ENCODE peak calls at places on chromosomes 1 and 21, in seven cellular contexts. E is ovary; D is CD8-positive, alpha-beta T cell; T is kidney epithelial cell; B is IMR-90; R is lower lobe of right lung; U is prostate gland. S is an unnamed sample.

GRCh38 chr1:59237905-59238304 is 59.0 kb upstream of the FGGY start:
- DNase-seq in B (peak), E (no peak), U (no peak), R (no peak), D (no peak), T (no peak), S (no peak)

GRCh38 chr1:8047112-8047511 is 21.0 kb upstream of the ERRFI1 start:
- DNase-seq in U (no peak), B (peak), E (no peak), R (no peak), D (no peak), T (no peak), S (peak)

GRCh38 chr21:44791246-44791645 is 10.4 kb downstream of the UBE2G2 start:
- DNase-seq in T (no peak), R (no peak), B (no peak), E (no peak), U (no peak), D (no peak), S (no peak)

GRCh38 chr1:91124290-91124975 is 102.6 kb upstream of the ZNF644 start:
- DNase-seq in D (no peak), U (no peak), B (no peak), T (no peak), R (no peak), E (no peak), S (no peak)

GRCh38 chr1:26053718-26054572 is 8.0 kb upstream of the SLC30A2 start:
- DNase-seq in R (no peak), D (no peak), U (no peak), E (no peak), B (no peak), T (no peak), S (no peak)

GRCh38 chr1:9615316-9616063 is 26.8 kb downstream of the TMEM201 start:
- DNase-seq in B (peak), E (peak), D (peak), R (no peak), T (no peak), U (no peak), S (peak)

GRCh38 chr1:30321216-30321910 is 402.0 kb downstream of the MATN1 start:
- DNase-seq in R (no peak), T (no peak), E (no peak), D (no peak), U (no peak), B (no peak), S (no peak)

GRCh38 chr1:231040800-231041704 is 998 bp upstream of the FAM89A start:
- DNase-seq in U (peak), E (peak), T (no peak), R (no peak), B (no peak), D (peak), S (no peak)

GRCh38 chr21:15159382-15160020 is 94.7 kb upstream of the NRIP1 start:
- DNase-seq in U (no peak), E (no peak), R (no peak), T (no peak), B (no peak), D (no peak), S (no peak)

GRCh38 chr21:26717146-26717739 is 128.0 kb downstream of the ADAMTS1 start:
- DNase-seq in D (no peak), U (no peak), E (no peak), B (peak), R (no peak), T (no peak), S (peak)

GRCh38 chr1:29383972-29384371 is 147.7 kb downstream of the PTPRU start:
- DNase-seq in B (peak), E (no peak), R (no peak), U (no peak), T (no peak), D (no peak), S (peak)

GRCh38 chr1:67888707-67889106 is 55.4 kb upstream of the GNG12 start:
- DNase-seq in B (peak), U (no peak), T (no peak), D (no peak), E (no peak), R (no peak), S (peak)

GRCh38 chr21:39094847-39095525 is 88.3 kb downstream of the PSMG1 start:
- DNase-seq in R (no peak), D (no peak), T (no peak), E (no peak), U (no peak), B (peak), S (peak)

GRCh38 chr1:154198756-154199562 is 7.1 kb upstream of the TPM3 start:
- DNase-seq in E (no peak), U (peak), D (no peak), R (no peak), T (no peak), B (peak), S (peak)

GRCh38 chr1:54978528-54979326 is 1.7 kb upstream of the TMEM61 start:
- DNase-seq in B (no peak), D (no peak), T (no peak), R (no peak), E (no peak), U (no peak), S (no peak)

GRCh38 chr1:217315346-217315745 is 315.5 kb downstream of the GPATCH2 start:
- DNase-seq in R (no peak), E (no peak), T (no peak), U (no peak), B (peak), D (no peak), S (no peak)

GRCh38 chr21:34189506-34189905 is 116.1 kb downstream of the MRPS6 start:
- DNase-seq in E (no peak), B (no peak), R (no peak), U (no peak), T (no peak), D (no peak), S (no peak)

GRCh38 chr1:27713139-27713725 is 12.5 kb upstream of the FAM76A start:
- DNase-seq in R (no peak), D (no peak), E (no peak), B (no peak), T (no peak), U (no peak), S (no peak)

GRCh38 chr21:43658769-43659135 is 536 bp downstream of the HSF2BP start:
- DNase-seq in D (no peak), E (peak), B (no peak), U (no peak), T (no peak), R (no peak), S (no peak)

GRCh38 chr1:60936943-60937342 is 145.4 kb upstream of the NFIA start:
- DNase-seq in R (no peak), T (no peak), U (no peak), D (no peak), E (no peak), B (no peak), S (no peak)

GRCh38 chr1:65109515-65109914 is 38.5 kb upstream of the AK4 start:
- DNase-seq in D (no peak), U (no peak), T (no peak), R (no peak), B (no peak), E (no peak), S (no peak)

GRCh38 chr1:117616967-117617366 is 11.1 kb downstream of the TENT5C start:
- DNase-seq in E (no peak), B (no peak), U (no peak), R (no peak), D (no peak), T (no peak), S (no peak)

GRCh38 chr1:162536511-162536910 is 25.0 kb upstream of the UAP1 start:
- DNase-seq in T (no peak), R (no peak), U (no peak), B (peak), E (no peak), D (no peak), S (no peak)

GRCh38 chr1:157105988-157106812 is 6.6 kb upstream of the ETV3L start:
- DNase-seq in D (no peak), E (no peak), R (peak), B (peak), T (peak), U (no peak), S (peak)

GRCh38 chr1:67890862-67891261 is 57.6 kb upstream of the GNG12 start:
- DNase-seq in T (no peak), E (no peak), U (no peak), R (no peak), B (no peak), D (no peak), S (no peak)

GRCh38 chr1:7515175-7515574 is 255.9 kb upstream of the VAMP3 start:
- DNase-seq in R (peak), B (no peak), U (no peak), T (peak), D (no peak), E (no peak), S (no peak)

GRCh38 chr1:192788184-192788583 is 20.7 kb upstream of the RGS2 start:
- DNase-seq in U (no peak), R (no peak), T (peak), D (no peak), B (peak), E (no peak), S (no peak)

GRCh38 chr1:221494670-221495069 is 247.2 kb downstream of the DUSP10 start:
- DNase-seq in R (no peak), D (no peak), T (peak), E (no peak), U (no peak), B (peak), S (no peak)

GRCh38 chr1:32263744-32264143 is 12.7 kb downstream of the LCK start:
- DNase-seq in T (no peak), U (no peak), D (no peak), B (no peak), R (no peak), E (no peak), S (no peak)

GRCh38 chr1:187313115-187313514 is 484.4 kb downstream of the PLA2G4A start:
- DNase-seq in U (no peak), D (no peak), B (no peak), T (no peak), R (no peak), E (no peak), S (peak)

GRCh38 chr21:34560021-34560420 is 48.0 kb upstream of the KCNE1 start:
- DNase-seq in R (no peak), B (no peak), U (no peak), D (no peak), T (no peak), E (no peak), S (no peak)

GRCh38 chr1:160618763-160619274 is 28.0 kb downstream of the SLAMF1 start:
- DNase-seq in R (no peak), T (no peak), E (no peak), B (no peak), U (no peak), D (no peak), S (no peak)

GRCh38 chr1:8373547-8374270 is 55.8 kb downstream of the SLC45A1 start:
- DNase-seq in E (peak), D (no peak), U (peak), T (peak), B (peak), R (peak), S (peak)

GRCh38 chr21:17780539-17780938 is 38.6 kb downstream of the C21orf91 start:
- DNase-seq in T (no peak), B (no peak), E (no peak), U (no peak), D (no peak), R (no peak), S (peak)

GRCh38 chr1:235843458-235843857 is 23.2 kb downstream of the LYST start:
- DNase-seq in U (no peak), E (no peak), D (no peak), T (no peak), R (no peak), B (peak), S (peak)
- TF ChIP-seq CTCF in U (no peak), E (no peak), D (peak), T (peak), R (peak), B (peak), S (peak)

GRCh38 chr1:244056602-244057001 is 5.5 kb downstream of the ZBTB18 start:
- DNase-seq in B (no peak), U (no peak), D (no peak), E (no peak), R (no peak), T (no peak), S (no peak)
- TF ChIP-seq CTCF in B (no peak), U (no peak), D (no peak), E (no peak), R (no peak), T (no peak), S (no peak)

GRCh38 chr1:57770772-57771171 is 346.9 kb upstream of the DAB1 start:
- DNase-seq in U (no peak), B (peak), D (no peak), T (no peak), E (no peak), R (no peak), S (no peak)
- TF ChIP-seq CTCF in U (no peak), B (peak), D (no peak), T (peak), E (no peak), R (no peak), S (no peak)

DNA sequence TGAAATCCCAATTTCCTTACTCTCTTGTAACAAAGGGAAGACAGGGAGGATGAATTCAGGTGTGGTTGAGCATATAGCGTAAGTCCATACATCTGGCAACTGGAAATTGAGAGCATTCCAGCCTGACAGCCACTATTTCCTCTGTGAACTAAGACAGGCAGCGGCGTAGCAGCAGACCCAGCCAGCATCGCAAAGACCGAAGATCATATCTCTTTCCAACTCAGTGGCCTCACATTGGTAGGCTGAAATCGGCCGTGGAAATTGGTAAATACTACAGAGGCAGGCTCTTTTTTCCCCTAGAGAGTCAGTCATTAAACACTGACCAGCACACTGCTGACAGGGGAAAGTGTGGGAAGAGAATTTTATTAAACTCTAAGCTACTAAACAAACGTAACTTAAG is 43.4 kb downstream of the TARBP1 start:
- DNase-seq in E (no peak), R (no peak), B (no peak), U (no peak), T (no peak), D (no peak), S (no peak)
- TF ChIP-seq CTCF in E (no peak), R (no peak), B (no peak), U (no peak), T (no peak), D (no peak), S (no peak)

DNA sequence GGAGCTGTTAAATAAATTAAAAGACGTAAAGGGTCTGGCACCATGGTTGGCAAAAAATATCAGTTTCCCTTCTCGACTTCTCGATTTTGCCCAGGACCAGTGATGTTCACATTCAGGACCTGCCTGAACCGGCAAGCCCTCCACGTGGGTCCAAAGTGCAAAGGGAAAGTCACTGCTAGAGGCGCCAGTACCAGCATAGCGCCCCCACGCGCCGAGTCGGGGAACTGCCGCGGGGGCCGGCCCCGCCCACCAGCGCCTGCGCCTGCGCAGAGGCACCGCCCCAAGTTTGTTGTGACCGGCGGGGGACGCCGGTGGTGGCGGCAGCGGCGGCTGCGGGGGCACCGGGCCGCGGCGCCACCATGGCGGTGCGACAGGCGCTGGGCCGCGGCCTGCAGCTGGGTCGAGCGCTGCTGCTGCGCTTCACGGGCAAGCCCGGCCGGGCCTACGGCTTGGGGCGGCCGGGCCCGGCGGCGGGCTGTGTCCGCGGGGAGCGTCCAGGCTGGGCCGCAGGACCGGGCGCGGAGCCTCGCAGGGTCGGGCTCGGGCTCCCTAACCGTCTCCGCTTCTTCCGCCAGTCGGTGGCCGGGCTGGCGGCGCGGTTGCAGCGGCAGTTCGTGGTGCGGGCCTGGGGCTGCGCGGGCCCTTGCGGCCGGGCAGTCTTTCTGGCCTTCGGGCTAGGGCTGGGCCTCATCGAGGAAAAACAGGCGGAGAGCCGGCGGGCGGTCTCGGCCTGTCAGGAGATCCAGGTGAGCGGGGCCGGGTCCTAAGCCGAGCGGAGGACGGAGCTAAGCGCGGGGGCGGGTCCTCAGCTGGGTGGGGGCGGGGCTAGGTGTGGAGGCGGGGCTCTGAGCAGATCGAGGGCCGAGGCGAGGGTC is at the start of gene PINK1:
- DNase-seq in B (peak), U (peak), R (peak), T (no peak), D (peak), E (peak), S (peak)
- TF ChIP-seq CTCF in B (peak), U (peak), R (peak), T (peak), D (peak), E (peak), S (peak)

GRCh38 chr1:172399369-172400072 is 21.0 kb upstream of the C1orf105 start:
- DNase-seq in E (peak), U (peak), R (no peak), T (peak), B (peak), D (no peak), S (peak)
- TF ChIP-seq CTCF in E (peak), U (peak), R (peak), T (peak), B (peak), D (peak), S (peak)

GRCh38 chr1:164824542-164824941 is 265.6 kb downstream of the PBX1 start:
- DNase-seq in U (no peak), D (no peak), B (no peak), T (no peak), E (no peak), R (no peak), S (no peak)

GRCh38 chr1:164821648-164822047 is 262.7 kb downstream of the PBX1 start:
- DNase-seq in U (no peak), D (no peak), B (no peak), T (no peak), E (no peak), R (no peak), S (no peak)

DNA sequence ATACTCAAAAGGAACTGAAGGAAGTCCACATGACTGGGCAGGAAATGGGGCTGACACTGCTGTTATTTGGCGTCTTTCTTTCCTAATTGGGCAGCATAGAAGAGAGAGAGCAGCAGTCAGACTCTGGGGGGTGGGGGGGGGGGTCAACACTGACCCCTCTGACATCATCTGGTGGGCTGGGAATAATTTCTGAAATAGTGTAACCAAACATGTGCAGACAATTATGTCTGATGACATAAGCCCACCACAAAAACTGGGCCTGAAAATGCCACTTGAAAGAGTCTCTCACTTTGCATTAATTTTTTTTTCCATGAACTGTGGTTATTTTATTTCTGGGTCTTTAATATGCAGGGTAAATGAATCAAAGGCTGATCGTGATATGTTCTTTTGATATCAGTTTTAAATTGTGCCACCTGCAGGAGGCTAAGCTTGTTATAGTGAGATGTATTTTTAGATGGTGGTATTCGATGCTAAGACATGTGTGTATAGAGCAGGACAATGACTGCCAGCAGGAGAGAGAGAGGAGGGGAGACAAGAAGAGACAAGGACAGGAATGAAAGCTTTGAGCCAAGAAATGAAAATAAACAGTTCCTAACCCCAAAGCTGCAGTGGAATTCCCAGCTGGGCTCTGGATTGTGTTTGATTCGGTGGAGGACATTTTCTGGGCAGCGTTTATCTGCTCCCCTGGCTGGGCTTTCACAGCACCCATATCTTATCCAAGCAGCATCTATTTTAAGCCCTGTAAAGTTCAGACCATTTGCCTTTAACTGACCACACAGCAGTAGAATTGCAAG is 264.7 kb downstream of the PBX1 start:
- DNase-seq in D (no peak), T (no peak), U (peak), E (peak), B (peak), R (no peak), S (no peak)
- TF ChIP-seq CTCF in D (no peak), T (no peak), U (no peak), E (no peak), B (peak), R (no peak), S (no peak)